ENCODE peak calls at places on chromosomes 16 and 17, in six cellular contexts. One of them, this sample, is unnamed. For H3K4me1, the result is how much of the 10 kb centered on the place peaks cover.

GRCh38 chr16:86783626-86784266 is 205.4 kb downstream of the FOXL1 start:
- DNase-seq in HepG2: no peak
- DNase-seq in K562: no peak
- DNase-seq in GM12878: no peak
- DNase-seq in H1: no peak
- DNase-seq in HCT116: no peak
- DNase-seq in this sample: no peak

GRCh38 chr17:42133461-42134041 is 10.9 kb downstream of the HSPB9 start:
- DNase-seq in K562: no peak
- DNase-seq in HepG2: no peak
- DNase-seq in GM12878: no peak
- DNase-seq in H1: no peak
- DNase-seq in HCT116: no peak
- DNase-seq in this sample: no peak

GRCh38 chr17:81514485-81514734 is 1.8 kb upstream of the ACTG1 start:
- DNase-seq in HCT116: no peak
- DNase-seq in GM12878: no peak
- DNase-seq in HepG2: no peak
- DNase-seq in H1: no peak
- DNase-seq in K562: no peak
- DNase-seq in this sample: no peak

GRCh38 chr17:80455328-80455710 is 21.1 kb downstream of the NPTX1 start:
- DNase-seq in K562: peak
- DNase-seq in H1: no peak
- DNase-seq in HCT116: peak
- DNase-seq in HepG2: peak
- DNase-seq in GM12878: no peak
- DNase-seq in this sample: peak

GRCh38 chr17:7219812-7220592 is at the start of the genes ACADVL and DLG4:
- DNase-seq in H1: peak
- DNase-seq in HepG2: peak
- DNase-seq in K562: peak
- DNase-seq in HCT116: no peak
- DNase-seq in GM12878: no peak
- DNase-seq in this sample: no peak

GRCh38 chr17:10790491-10791401 is 13.2 kb downstream of the TMEM238L start:
- DNase-seq in H1: no peak
- DNase-seq in HepG2: no peak
- DNase-seq in HCT116: no peak
- DNase-seq in K562: peak
- DNase-seq in GM12878: no peak
- DNase-seq in this sample: no peak

GRCh38 chr17:68897557-68897956 is 57.6 kb downstream of the ABCA8 start:
- DNase-seq in GM12878: no peak
- DNase-seq in HCT116: no peak
- DNase-seq in H1: no peak
- DNase-seq in HepG2: no peak
- DNase-seq in K562: no peak
- DNase-seq in this sample: no peak

GRCh38 chr16:50196736-50197135 is 43.6 kb downstream of the TENT4B start:
- DNase-seq in K562: no peak
- DNase-seq in H1: no peak
- DNase-seq in HCT116: no peak
- DNase-seq in GM12878: no peak
- DNase-seq in HepG2: no peak
- DNase-seq in this sample: no peak

GRCh38 chr17:21194688-21195087 is 19.3 kb downstream of the TMEM11 start:
- DNase-seq in K562: no peak
- DNase-seq in HepG2: no peak
- DNase-seq in HCT116: no peak
- DNase-seq in GM12878: no peak
- DNase-seq in H1: no peak
- DNase-seq in this sample: no peak

GRCh38 chr17:82097187-82097918 is 683 bp downstream of the FASN start:
- DNase-seq in GM12878: no peak
- DNase-seq in HCT116: no peak
- DNase-seq in H1: no peak
- DNase-seq in K562: peak
- DNase-seq in HepG2: no peak
- DNase-seq in this sample: no peak

GRCh38 chr16:66035096-66035495 is 331.4 kb upstream of the CDH5 start:
- DNase-seq in GM12878: no peak
- DNase-seq in K562: no peak
- DNase-seq in H1: no peak
- DNase-seq in HepG2: no peak
- DNase-seq in HCT116: no peak
- DNase-seq in this sample: no peak

GRCh38 chr16:69482410-69482951 is 58.1 kb downstream of the CYB5B start:
- DNase-seq in GM12878: no peak
- DNase-seq in H1: no peak
- DNase-seq in HepG2: no peak
- DNase-seq in K562: no peak
- DNase-seq in HCT116: no peak
- DNase-seq in this sample: no peak

GRCh38 chr17:11404431-11404830 is 163.4 kb downstream of the SHISA6 start:
- DNase-seq in HCT116: no peak
- DNase-seq in HepG2: no peak
- DNase-seq in GM12878: no peak
- DNase-seq in K562: no peak
- DNase-seq in H1: no peak
- DNase-seq in this sample: no peak

GRCh38 chr16:21599158-21599993 is at the start of gene METTL9:
- DNase-seq in HCT116: peak
- DNase-seq in GM12878: peak
- DNase-seq in HepG2: peak
- DNase-seq in H1: peak
- DNase-seq in K562: peak
- DNase-seq in this sample: peak

GRCh38 chr16:21599994-21600773 is 807 bp downstream of the METTL9 start:
- DNase-seq in GM12878: peak
- DNase-seq in H1: no peak
- DNase-seq in K562: peak
- DNase-seq in HepG2: peak
- DNase-seq in HCT116: no peak
- DNase-seq in this sample: no peak

GRCh38 chr16:21602785-21603184 is 3.4 kb downstream of the METTL9 start:
- DNase-seq in GM12878: no peak
- DNase-seq in H1: no peak
- DNase-seq in K562: no peak
- DNase-seq in HCT116: no peak
- DNase-seq in HepG2: no peak
- DNase-seq in this sample: no peak

GRCh38 chr16:21597571-21598030 is 1.8 kb upstream of the METTL9 start:
- DNase-seq in HCT116: no peak
- DNase-seq in H1: no peak
- DNase-seq in HepG2: peak
- DNase-seq in K562: no peak
- DNase-seq in GM12878: no peak
- DNase-seq in this sample: no peak

GRCh38 chr16:21598676-21599157 is 660 bp upstream of the METTL9 start:
- DNase-seq in GM12878: no peak
- DNase-seq in K562: peak
- DNase-seq in H1: no peak
- DNase-seq in HCT116: no peak
- DNase-seq in HepG2: no peak
- DNase-seq in this sample: no peak
- TF ChIP-seq ZNF274 in GM12878: no peak
- TF ChIP-seq ZNF274 in K562: no peak
- TF ChIP-seq ZNF274 in H1: no peak
- TF ChIP-seq ZNF274 in HCT116: no peak
- TF ChIP-seq ZNF274 in HepG2: no peak
- TF ChIP-seq ZNF274 in this sample: no peak

GRCh38 chr17:76410328-76410965 is 26.0 kb downstream of the SPHK1 start:
- DNase-seq in H1: no peak
- DNase-seq in K562: no peak
- DNase-seq in GM12878: no peak
- DNase-seq in HepG2: no peak
- DNase-seq in HCT116: no peak
- DNase-seq in this sample: no peak
- TF ChIP-seq YY1 in H1: no peak
- TF ChIP-seq YY1 in K562: no peak
- TF ChIP-seq YY1 in GM12878: no peak
- TF ChIP-seq YY1 in HepG2: no peak
- TF ChIP-seq YY1 in HCT116: no peak
- TF ChIP-seq YY1 in this sample: no peak

GRCh38 chr17:57982452-57983170 is 5.4 kb downstream of the VEZF1 start:
- DNase-seq in HepG2: no peak
- DNase-seq in K562: no peak
- DNase-seq in HCT116: no peak
- DNase-seq in GM12878: no peak
- DNase-seq in H1: no peak
- DNase-seq in this sample: no peak

GRCh38 chr17:57984226-57984890 is 3.7 kb downstream of the VEZF1 start:
- DNase-seq in H1: no peak
- DNase-seq in K562: no peak
- DNase-seq in GM12878: no peak
- DNase-seq in HepG2: no peak
- DNase-seq in HCT116: no peak
- DNase-seq in this sample: no peak

GRCh38 chr17:57985675-57985974 is 2.4 kb downstream of the VEZF1 start:
- DNase-seq in K562: no peak
- DNase-seq in H1: no peak
- DNase-seq in HCT116: no peak
- DNase-seq in GM12878: no peak
- DNase-seq in HepG2: no peak
- DNase-seq in this sample: no peak

GRCh38 chr17:57984936-57985674 is 2.9 kb downstream of the VEZF1 start:
- DNase-seq in GM12878: no peak
- DNase-seq in K562: no peak
- DNase-seq in HCT116: no peak
- DNase-seq in H1: no peak
- DNase-seq in HepG2: no peak
- DNase-seq in this sample: no peak

DNA sequence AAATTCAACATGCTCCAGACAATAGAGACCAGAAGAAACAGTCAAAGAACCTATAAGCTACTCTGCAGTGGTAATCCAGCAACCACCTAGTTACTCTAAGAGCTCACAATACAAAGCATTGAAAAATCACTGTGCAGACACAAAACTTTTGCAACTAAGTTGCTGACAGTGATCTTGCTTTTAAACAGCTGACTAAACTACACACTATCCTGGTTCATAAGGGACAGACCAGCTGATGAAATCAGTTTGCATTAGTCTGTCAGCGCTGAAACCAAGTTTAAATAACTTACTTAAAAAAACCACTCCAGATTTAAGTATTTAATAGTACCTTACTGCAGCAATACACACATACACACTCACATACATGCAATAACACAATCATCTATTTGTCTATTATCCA is 4.6 kb downstream of the VEZF1 start:
- DNase-seq in K562: no peak
- DNase-seq in HCT116: no peak
- DNase-seq in H1: no peak
- DNase-seq in GM12878: no peak
- DNase-seq in HepG2: no peak
- DNase-seq in this sample: no peak
- H3K4me1 ChIP-seq in K562: under half
- H3K4me1 ChIP-seq in HCT116: under half
- H3K4me1 ChIP-seq in H1: under half
- H3K4me1 ChIP-seq in GM12878: under half
- H3K4me1 ChIP-seq in HepG2: half or more
- H3K4me1 ChIP-seq in this sample: under half

GRCh38 chr17:29711588-29712385 is 89.1 kb upstream of the CORO6 start:
- DNase-seq in H1: no peak
- DNase-seq in HCT116: no peak
- DNase-seq in GM12878: no peak
- DNase-seq in HepG2: no peak
- DNase-seq in K562: no peak
- DNase-seq in this sample: no peak
- TF ChIP-seq ZNF274 in H1: no peak
- TF ChIP-seq ZNF274 in HCT116: no peak
- TF ChIP-seq ZNF274 in GM12878: no peak
- TF ChIP-seq ZNF274 in HepG2: no peak
- TF ChIP-seq ZNF274 in K562: no peak
- TF ChIP-seq ZNF274 in this sample: no peak

DNA sequence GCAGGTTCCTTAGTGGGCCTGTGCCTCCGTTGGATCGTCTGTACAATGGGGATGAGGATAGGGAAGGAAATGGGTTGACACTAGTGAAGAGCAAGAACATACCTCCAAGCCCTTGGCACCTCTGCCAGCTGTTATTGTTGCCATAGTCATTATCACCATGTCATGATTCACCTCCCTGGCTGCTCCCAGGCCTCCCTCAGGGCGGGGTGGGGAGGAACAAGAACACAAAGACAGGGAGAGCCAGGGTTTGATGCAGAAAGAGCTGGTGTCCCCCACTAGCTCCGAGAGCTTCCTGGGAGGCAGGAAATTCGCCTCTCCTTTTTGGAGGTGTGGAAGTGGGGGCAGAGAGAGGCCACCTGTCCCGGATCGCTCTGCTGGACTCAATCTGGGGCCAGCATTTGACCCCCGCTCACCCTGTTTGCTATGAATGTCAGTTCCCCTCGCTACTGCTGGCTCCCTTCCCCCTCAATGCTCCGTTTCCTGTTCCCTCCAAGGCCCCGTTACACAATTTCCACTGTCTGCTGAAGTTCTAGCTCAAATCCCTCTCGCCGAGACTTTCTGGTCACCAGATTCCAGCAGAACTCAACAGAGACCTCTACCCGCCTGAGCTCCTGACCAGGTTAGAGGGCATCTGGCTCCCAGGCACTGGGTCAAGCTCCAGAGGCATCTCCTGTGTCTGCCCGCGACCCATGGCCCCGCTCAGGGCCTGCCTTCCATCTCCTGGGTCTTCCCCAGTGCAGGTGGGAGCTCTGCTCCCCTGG is 9.1 kb downstream of the TIMP2 start:
- DNase-seq in K562: no peak
- DNase-seq in H1: no peak
- DNase-seq in GM12878: no peak
- DNase-seq in HepG2: no peak
- DNase-seq in HCT116: peak
- DNase-seq in this sample: no peak
- TF ChIP-seq YY1 in K562: no peak
- TF ChIP-seq YY1 in H1: no peak
- TF ChIP-seq YY1 in GM12878: no peak
- TF ChIP-seq YY1 in HepG2: no peak
- TF ChIP-seq YY1 in HCT116: no peak
- TF ChIP-seq YY1 in this sample: no peak

GRCh38 chr17:58491510-58492045 is 3.4 kb upstream of the HSF5 start:
- DNase-seq in K562: no peak
- DNase-seq in GM12878: no peak
- DNase-seq in HepG2: no peak
- DNase-seq in H1: peak
- DNase-seq in HCT116: no peak
- DNase-seq in this sample: no peak
- H3K4me1 ChIP-seq in K562: under half
- H3K4me1 ChIP-seq in GM12878: under half
- H3K4me1 ChIP-seq in HepG2: under half
- H3K4me1 ChIP-seq in H1: under half
- H3K4me1 ChIP-seq in HCT116: under half
- H3K4me1 ChIP-seq in this sample: under half